ENCODE peak calls at places on chromosomes 6 and 20, in six cellular contexts. T is hepatocyte, Y is GM23248, I is GM23338, S is HCT116, N is PC-3. R is an unnamed sample. For H3K9me2, the result is how much of the 10 kb centered on the place peaks cover.

GRCh38 chr6:80605165-80605989 is 498.9 kb downstream of the BCKDHB start:
- DNase-seq in S (peak), T (peak), Y (peak), I (peak), N (peak), R (peak)

GRCh38 chr20:1505871-1506270 is 14.7 kb upstream of the SIRPB2 start:
- DNase-seq in T (no peak), N (peak), I (no peak), S (no peak), Y (peak), R (no peak)

GRCh38 chr20:45098096-45098773 is 2.7 kb downstream of the KCNS1 start:
- DNase-seq in N (no peak), S (no peak), T (peak), I (peak), Y (peak), R (no peak)

GRCh38 chr20:29873946-29874345 is 1383.5 kb upstream of the DEFB115 start:
- DNase-seq in I (peak), S (no peak), N (no peak), Y (peak), T (peak), R (peak)

GRCh38 chr6:136784910-136785746 is 7.1 kb downstream of the MAP3K5 start:
- DNase-seq in S (no peak), I (no peak), Y (no peak), T (no peak), N (no peak), R (no peak)

GRCh38 chr20:1918766-1919165 is 23.6 kb downstream of the SIRPA start:
- DNase-seq in Y (no peak), T (no peak), S (no peak), I (no peak), N (no peak), R (no peak)

GRCh38 chr20:36549942-36550796 is 8.8 kb downstream of the MYL9 start:
- DNase-seq in T (no peak), I (no peak), Y (no peak), N (no peak), S (no peak), R (no peak)

GRCh38 chr6:45830441-45831139 is 185.1 kb downstream of the CLIC5 start:
- DNase-seq in T (no peak), N (no peak), Y (no peak), S (no peak), I (no peak), R (peak)

GRCh38 chr6:163415620-163416379 is 1.3 kb downstream of the QKI start:
- DNase-seq in S (no peak), Y (peak), T (peak), N (peak), I (peak), R (peak)

GRCh38 chr20:48448601-48449384 is 379.0 kb downstream of the PREX1 start:
- DNase-seq in S (no peak), I (no peak), Y (no peak), N (no peak), T (no peak), R (no peak)

GRCh38 chr20:14879020-14879697 is 541.7 kb upstream of the FLRT3 start:
- DNase-seq in T (peak), N (peak), Y (peak), S (peak), I (no peak), R (peak)

DNA sequence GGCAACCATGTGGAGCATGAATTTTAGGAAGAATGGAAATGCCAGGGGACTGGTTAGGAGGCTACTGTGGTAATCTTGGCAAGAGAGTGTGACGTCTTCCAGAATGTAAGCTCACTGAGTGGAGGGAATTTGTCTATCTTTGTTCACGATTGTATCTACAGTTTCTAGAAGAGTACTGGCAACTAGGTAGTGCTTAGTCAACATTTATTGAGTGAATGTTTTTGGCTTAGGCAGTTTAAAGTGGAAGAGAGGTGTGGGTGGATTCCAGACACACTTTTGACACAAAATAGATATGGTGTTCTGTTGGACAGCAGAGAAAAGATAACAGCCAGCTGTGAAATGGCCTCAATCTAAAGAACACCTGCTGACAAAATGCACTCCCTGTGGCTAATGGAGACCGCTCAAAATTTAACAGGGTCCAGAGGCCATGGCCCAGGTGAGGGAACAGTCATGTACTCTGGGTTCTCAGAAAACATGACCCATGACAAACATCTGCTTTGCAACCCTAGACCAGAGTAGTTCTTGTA is 139.3 kb downstream of the GPX5 start:
- DNase-seq in I (no peak), N (no peak), T (no peak), S (no peak), Y (no peak), R (no peak)
- H3K9me2 ChIP-seq in I (under half), N (under half), T (under half), S (under half), Y (under half), R (under half)

GRCh38 chr6:5718231-5718947 is 288.3 kb downstream of the NRN1 start:
- DNase-seq in I (no peak), T (no peak), Y (no peak), S (no peak), N (no peak), R (no peak)
- H3K4me2 ChIP-seq in I (no peak), T (no peak), Y (no peak), S (no peak), N (no peak), R (no peak)

DNA sequence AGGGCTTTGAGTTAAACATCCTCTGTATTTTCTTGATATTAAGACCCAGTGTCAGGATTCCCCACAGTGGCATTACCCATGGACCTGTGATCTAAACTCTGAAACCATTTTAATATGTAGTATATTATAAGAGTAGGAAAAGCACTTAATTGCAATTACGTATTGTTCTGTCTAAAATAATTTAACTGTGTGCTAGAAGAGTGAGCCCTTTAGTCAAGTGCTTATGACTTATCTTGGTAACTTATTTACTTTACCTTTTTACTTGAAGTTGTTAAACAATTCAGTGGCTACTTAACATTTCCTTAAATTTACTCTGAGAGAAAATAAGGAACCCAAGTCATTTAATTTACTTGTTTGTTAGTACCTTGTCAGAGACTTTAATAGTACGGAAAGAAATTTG is 173.6 kb downstream of the CDKAL1 start:
- DNase-seq in T (no peak), S (no peak), Y (no peak), I (no peak), N (no peak), R (no peak)
- H3K9me2 ChIP-seq in T (under half), S (under half), Y (under half), I (under half), N (under half), R (under half)

DNA sequence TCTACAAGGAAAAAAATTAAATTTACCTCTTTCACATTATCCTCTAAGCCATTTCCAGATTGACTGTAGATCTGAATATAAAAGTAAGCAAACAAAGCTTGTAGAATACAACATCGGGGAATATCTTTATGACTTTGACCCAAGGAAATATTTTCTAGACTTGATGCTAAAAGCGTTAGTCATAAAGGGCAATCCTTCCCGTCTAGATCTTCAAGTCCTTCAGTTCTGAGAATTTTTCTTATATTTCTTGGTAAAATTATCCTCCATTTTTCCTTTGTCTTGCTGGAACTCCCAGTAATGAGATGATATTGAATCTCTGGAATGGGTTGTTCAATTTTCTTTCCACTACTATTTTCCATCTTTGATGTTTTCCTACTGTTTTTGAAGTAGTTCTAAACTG is 77.8 kb upstream of the ZNF184 start:
- DNase-seq in S (no peak), Y (no peak), N (no peak), T (no peak), I (no peak), R (no peak)
- H3K4me2 ChIP-seq in S (no peak), Y (no peak), N (no peak), T (no peak), I (no peak), R (no peak)

GRCh38 chr6:89986650-89987074 is 92.4 kb downstream of the GJA10 start:
- DNase-seq in T (no peak), Y (peak), S (no peak), N (peak), I (no peak), R (no peak)

GRCh38 chr6:89987140-89987539 is 92.9 kb downstream of the GJA10 start:
- DNase-seq in Y (peak), T (no peak), I (no peak), N (no peak), S (no peak), R (no peak)

GRCh38 chr6:89985744-89986493 is 91.7 kb downstream of the GJA10 start:
- DNase-seq in I (no peak), N (no peak), T (peak), S (no peak), Y (peak), R (no peak)

GRCh38 chr6:89989742-89990141 is 95.5 kb downstream of the GJA10 start:
- DNase-seq in T (no peak), I (no peak), S (no peak), Y (peak), N (no peak), R (no peak)

GRCh38 chr6:89987830-89988229 is 93.6 kb downstream of the GJA10 start:
- DNase-seq in N (peak), Y (no peak), T (no peak), S (no peak), I (no peak), R (no peak)
- H3K9me2 ChIP-seq in N (under half), Y (under half), T (under half), S (under half), I (under half), R (under half)

GRCh38 chr6:100461273-100461919 is 3.3 kb downstream of the SIM1 start:
- DNase-seq in Y (peak), S (no peak), N (no peak), I (peak), T (no peak), R (no peak)
- H3K4me2 ChIP-seq in Y (peak), S (no peak), N (no peak), I (peak), T (peak), R (peak)

R was measured in MM.1S.